ENCODE peak calls at places on chromosome 15, in four cellular contexts. N is stimulated activated CD8-positive, alpha-beta memory T cell treated with anti-CD3 and anti-CD28 coated beads, Interleukin-4, amount 100 ng/mL, for 1 hour; R is EL; W is PC-9. B is an unnamed sample.

GRCh38 chr15:92981333-92981732 is 81.2 kb downstream of the CHD2 start:
- DNase-seq in W (peak), N (no peak), R (no peak), B (no peak)

GRCh38 chr15:51861557-51862350 is 32.3 kb downstream of the TMOD3 start:
- DNase-seq in R (no peak), W (no peak), N (peak), B (no peak)

GRCh38 chr15:98874773-98875172 is 132.8 kb downstream of the PGPEP1L start:
- DNase-seq in W (no peak), R (no peak), N (no peak), B (no peak)

GRCh38 chr15:58019503-58020376 is 45.8 kb downstream of the ALDH1A2 start:
- DNase-seq in W (no peak), N (no peak), R (peak), B (no peak)

GRCh38 chr15:80404057-80404718 is at the start of gene ARNT2:
- DNase-seq in R (peak), N (no peak), W (no peak), B (no peak)

GRCh38 chr15:95857758-95858157 is 472.7 kb upstream of the NR2F2 start:
- DNase-seq in W (no peak), N (no peak), R (no peak), B (no peak)

GRCh38 chr15:66882251-66883020 is 180.4 kb downstream of the SMAD6 start:
- DNase-seq in W (peak), N (no peak), R (peak), B (no peak)

GRCh38 chr15:71396536-71397125 is 281.4 kb downstream of the THSD4 start:
- DNase-seq in N (no peak), R (no peak), W (no peak), B (no peak)

GRCh38 chr15:77417642-77418041 is 2.3 kb downstream of the PEAK1 start:
- DNase-seq in N (no peak), R (peak), W (no peak), B (no peak)

GRCh38 chr15:71437919-71438318 is 322.6 kb downstream of the THSD4 start:
- DNase-seq in N (no peak), W (peak), R (peak), B (peak)

GRCh38 chr15:89575656-89576416 is 567 bp downstream of the TICRR start:
- DNase-seq in N (no peak), R (peak), W (no peak), B (no peak)

GRCh38 chr15:71011503-71012155 is 103.6 kb upstream of the THSD4 start:
- DNase-seq in N (no peak), R (peak), W (peak), B (peak)

GRCh38 chr15:90708516-90708915 is 8.6 kb upstream of the BLM start:
- DNase-seq in W (no peak), N (no peak), R (no peak), B (no peak)

GRCh38 chr15:36832792-36833191 is 253.4 kb downstream of the CDIN1 start:
- DNase-seq in N (no peak), R (no peak), W (no peak), B (no peak)

GRCh38 chr15:28892789-28893610 is 7.2 kb downstream of the APBA2 start:
- DNase-seq in N (no peak), W (no peak), R (peak), B (no peak)

GRCh38 chr15:49832421-49832980 is 211.7 kb downstream of the DTWD1 start:
- DNase-seq in N (no peak), W (peak), R (no peak), B (peak)

GRCh38 chr15:95025924-95026728 is 794.8 kb downstream of the MCTP2 start:
- DNase-seq in W (peak), N (no peak), R (peak), B (peak)